ENCODE peak calls at places on chromosomes 7 and 10, in four cellular contexts. One of them, this sample, is unnamed.
A peak's percentile ranks its signal among the peaks of the same experiment; 100 is the strongest.

GRCh38 chr10:86155034-86155656 is 211.4 kb downstream of the GRID1 start:
- DNase-seq in skeletal muscle cell: no peak
- DNase-seq in activated gamma-delta T cell treated with Interleukin-2 at 50 U/mL for 16 hours: no peak
- DNase-seq in mesendoderm: peak; percentile 32
- DNase-seq in this sample: no peak

GRCh38 chr10:23038172-23038571 is 57.2 kb upstream of the MSRB2 start:
- DNase-seq in mesendoderm: no peak
- DNase-seq in skeletal muscle cell: no peak
- DNase-seq in activated gamma-delta T cell treated with Interleukin-2 at 50 U/mL for 16 hours: no peak
- DNase-seq in this sample: no peak

GRCh38 chr10:15168296-15168780 is at the start of gene NMT2:
- DNase-seq in activated gamma-delta T cell treated with Interleukin-2 at 50 U/mL for 16 hours: no peak
- DNase-seq in skeletal muscle cell: no peak
- DNase-seq in mesendoderm: peak; percentile 91
- DNase-seq in this sample: no peak

GRCh38 chr10:71138126-71138860 is 74.1 kb upstream of the UNC5B start:
- DNase-seq in activated gamma-delta T cell treated with Interleukin-2 at 50 U/mL for 16 hours: no peak
- DNase-seq in mesendoderm: no peak
- DNase-seq in skeletal muscle cell: no peak
- DNase-seq in this sample: no peak

GRCh38 chr7:74343281-74344127 is 54.3 kb downstream of the CLIP2 start:
- DNase-seq in skeletal muscle cell: peak; percentile 39
- DNase-seq in activated gamma-delta T cell treated with Interleukin-2 at 50 U/mL for 16 hours: no peak
- DNase-seq in mesendoderm: no peak
- DNase-seq in this sample: no peak

GRCh38 chr7:99790407-99790806 is 6.4 kb upstream of the CYP3A4 start:
- DNase-seq in skeletal muscle cell: no peak
- DNase-seq in activated gamma-delta T cell treated with Interleukin-2 at 50 U/mL for 16 hours: no peak
- DNase-seq in mesendoderm: no peak
- DNase-seq in this sample: no peak

GRCh38 chr7:44212581-44213184 is 11.9 kb downstream of the YKT6 start:
- DNase-seq in skeletal muscle cell: no peak
- DNase-seq in mesendoderm: no peak
- DNase-seq in activated gamma-delta T cell treated with Interleukin-2 at 50 U/mL for 16 hours: no peak
- DNase-seq in this sample: no peak

GRCh38 chr10:11093733-11094132 is 76.1 kb downstream of the CELF2 start:
- DNase-seq in activated gamma-delta T cell treated with Interleukin-2 at 50 U/mL for 16 hours: no peak
- DNase-seq in mesendoderm: no peak
- DNase-seq in skeletal muscle cell: no peak
- DNase-seq in this sample: no peak

GRCh38 chr10:96752380-96752779 is 32.1 kb upstream of the PIK3AP1 start:
- DNase-seq in activated gamma-delta T cell treated with Interleukin-2 at 50 U/mL for 16 hours: no peak
- DNase-seq in skeletal muscle cell: no peak
- DNase-seq in mesendoderm: no peak
- DNase-seq in this sample: peak; percentile 38

GRCh38 chr10:89206402-89207180 is 526 bp downstream of the CH25H start:
- DNase-seq in skeletal muscle cell: no peak
- DNase-seq in activated gamma-delta T cell treated with Interleukin-2 at 50 U/mL for 16 hours: peak; percentile 26
- DNase-seq in mesendoderm: no peak
- DNase-seq in this sample: no peak

GRCh38 chr7:151265351-151265931 is 16.9 kb upstream of the SMARCD3 start:
- DNase-seq in activated gamma-delta T cell treated with Interleukin-2 at 50 U/mL for 16 hours: no peak
- DNase-seq in mesendoderm: no peak
- DNase-seq in skeletal muscle cell: no peak
- DNase-seq in this sample: no peak

GRCh38 chr7:50393076-50393475 is 57.1 kb downstream of the FIGNL1 start:
- DNase-seq in mesendoderm: no peak
- DNase-seq in activated gamma-delta T cell treated with Interleukin-2 at 50 U/mL for 16 hours: no peak
- DNase-seq in skeletal muscle cell: no peak
- DNase-seq in this sample: no peak

GRCh38 chr7:133436014-133436428 is 183.1 kb downstream of the EXOC4 start:
- DNase-seq in mesendoderm: no peak
- DNase-seq in skeletal muscle cell: peak; percentile 89
- DNase-seq in activated gamma-delta T cell treated with Interleukin-2 at 50 U/mL for 16 hours: no peak
- DNase-seq in this sample: no peak

GRCh38 chr7:30266686-30267085 is 17.7 kb upstream of the ZNRF2 start:
- DNase-seq in mesendoderm: no peak
- DNase-seq in skeletal muscle cell: no peak
- DNase-seq in activated gamma-delta T cell treated with Interleukin-2 at 50 U/mL for 16 hours: no peak
- DNase-seq in this sample: peak; percentile 80

GRCh38 chr10:70032667-70033066 is 20.0 kb upstream of the MACROH2A2 start:
- DNase-seq in mesendoderm: no peak
- DNase-seq in activated gamma-delta T cell treated with Interleukin-2 at 50 U/mL for 16 hours: no peak
- DNase-seq in skeletal muscle cell: no peak
- DNase-seq in this sample: no peak

GRCh38 chr10:11164806-11165590 is 147.3 kb downstream of the CELF2 start:
- DNase-seq in activated gamma-delta T cell treated with Interleukin-2 at 50 U/mL for 16 hours: peak; percentile 53
- DNase-seq in mesendoderm: peak; percentile 62
- DNase-seq in skeletal muscle cell: peak; percentile 36
- DNase-seq in this sample: peak; percentile 61

GRCh38 chr10:4475796-4476195 is 350.2 kb upstream of the AKR1E2 start:
- DNase-seq in skeletal muscle cell: no peak
- DNase-seq in mesendoderm: no peak
- DNase-seq in activated gamma-delta T cell treated with Interleukin-2 at 50 U/mL for 16 hours: no peak
- DNase-seq in this sample: no peak

GRCh38 chr10:86730227-86730626 is 26.2 kb upstream of the BMPR1A start:
- DNase-seq in mesendoderm: no peak
- DNase-seq in activated gamma-delta T cell treated with Interleukin-2 at 50 U/mL for 16 hours: no peak
- DNase-seq in skeletal muscle cell: no peak
- DNase-seq in this sample: no peak

GRCh38 chr7:127647636-127648035 is 4.4 kb upstream of the SND1 start:
- DNase-seq in skeletal muscle cell: no peak
- DNase-seq in activated gamma-delta T cell treated with Interleukin-2 at 50 U/mL for 16 hours: no peak
- DNase-seq in mesendoderm: no peak
- DNase-seq in this sample: no peak

GRCh38 chr10:119538632-119539358 is 3.7 kb downstream of the RGS10 start:
- DNase-seq in activated gamma-delta T cell treated with Interleukin-2 at 50 U/mL for 16 hours: peak; percentile 35
- DNase-seq in skeletal muscle cell: no peak
- DNase-seq in mesendoderm: no peak
- DNase-seq in this sample: peak; percentile 67